ENCODE peak calls at places on chromosomes 3 and 15, in four cellular contexts. V, Q, U and Y are unnamed samples. For H3K36me3 and H3K9me3, the result is how much of the 10 kb centered on the place peaks cover.

GRCh38 chr3:44825264-44825925 is 36.3 kb upstream of the TMEM42 start:
- DNase-seq in V (no peak), U (no peak), Q (peak), Y (no peak)

GRCh38 chr3:4138150-4138783 is 164.9 kb upstream of the SETMAR start:
- DNase-seq in U (no peak), V (no peak), Q (no peak), Y (no peak)

GRCh38 chr3:186097317-186097662 is 11.6 kb downstream of the ETV5 start:
- DNase-seq in V (no peak), U (no peak), Q (no peak), Y (no peak)

GRCh38 chr3:176521531-176522175 is 675.6 kb downstream of the TBL1XR1 start:
- DNase-seq in U (no peak), Q (peak), V (no peak), Y (no peak)

GRCh38 chr3:96236499-96236898 is 577.9 kb upstream of the EPHA6 start:
- DNase-seq in V (no peak), U (no peak), Q (peak), Y (no peak)

GRCh38 chr3:157160652-157161480 is 919 bp upstream of the CCNL1 start:
- DNase-seq in V (peak), Q (peak), U (peak), Y (peak)

GRCh38 chr15:46677491-46677890 is 1039.8 kb upstream of the SEMA6D start:
- DNase-seq in U (no peak), V (no peak), Q (no peak), Y (no peak)

GRCh38 chr3:101119535-101119934 is 126.3 kb upstream of the ABI3BP start:
- DNase-seq in V (no peak), U (no peak), Q (peak), Y (no peak)

GRCh38 chr3:52458031-52458760 is 2.8 kb downstream of the NISCH start:
- DNase-seq in U (no peak), V (no peak), Q (no peak), Y (no peak)

GRCh38 chr3:39428745-39429201 is 22.3 kb downstream of the RPSA start:
- DNase-seq in V (peak), Q (no peak), U (peak), Y (no peak)

GRCh38 chr15:100193277-100193860 is 148.4 kb downstream of the ADAMTS17 start:
- DNase-seq in Q (no peak), V (no peak), U (no peak), Y (no peak)

GRCh38 chr3:45959201-45959600 is 15.9 kb downstream of the CXCR6 start:
- DNase-seq in Q (no peak), U (no peak), V (no peak), Y (no peak)

GRCh38 chr15:29046281-29046810 is 160.6 kb downstream of the APBA2 start:
- DNase-seq in U (no peak), Q (no peak), V (no peak), Y (no peak)

GRCh38 chr3:193905993-193906396 is 230.0 kb upstream of the HES1 start:
- DNase-seq in V (no peak), U (peak), Q (no peak), Y (peak)

GRCh38 chr15:66740802-66741201 is 38.8 kb downstream of the SMAD6 start:
- DNase-seq in V (peak), U (no peak), Q (no peak), Y (peak)

GRCh38 chr15:78170848-78171773 is 21.9 kb downstream of the IDH3A start:
- DNase-seq in V (no peak), Q (no peak), U (no peak), Y (no peak)

GRCh38 chr3:107345968-107346367 is 31.3 kb upstream of the CCDC54 start:
- DNase-seq in Q (no peak), U (no peak), V (no peak), Y (no peak)
- H3K4me3 ChIP-seq in Q (no peak), U (no peak), V (no peak), Y (no peak)

DNA sequence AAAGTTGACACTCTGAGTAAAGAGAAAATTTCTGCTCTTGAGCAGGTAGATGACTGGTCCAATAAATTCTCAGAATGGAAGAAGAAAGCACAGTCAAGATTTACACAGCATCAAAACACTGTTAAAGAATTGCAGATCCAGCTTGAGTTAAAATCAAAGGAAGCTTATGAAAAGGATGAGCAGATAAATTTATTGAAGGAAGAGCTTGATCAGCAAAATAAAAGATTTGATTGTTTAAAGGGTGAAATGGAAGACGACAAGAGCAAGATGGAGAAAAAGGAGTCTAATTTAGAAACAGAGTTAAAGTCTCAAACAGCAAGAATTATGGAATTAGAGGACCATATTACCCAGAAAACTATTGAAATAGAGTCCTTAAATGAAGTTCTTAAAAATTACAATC is 151.8 kb upstream of the LRRFIP2 start:
- DNase-seq in Q (no peak), V (no peak), U (no peak), Y (no peak)
- H3K36me3 ChIP-seq in Q (under half), V (under half), U (under half), Y (under half)

GRCh38 chr3:462851-463250 is 266.3 kb downstream of the CHL1 start:
- DNase-seq in U (no peak), V (peak), Q (no peak), Y (no peak)
- H3K9me3 ChIP-seq in U (under half), V (under half), Q (under half), Y (under half)

DNA sequence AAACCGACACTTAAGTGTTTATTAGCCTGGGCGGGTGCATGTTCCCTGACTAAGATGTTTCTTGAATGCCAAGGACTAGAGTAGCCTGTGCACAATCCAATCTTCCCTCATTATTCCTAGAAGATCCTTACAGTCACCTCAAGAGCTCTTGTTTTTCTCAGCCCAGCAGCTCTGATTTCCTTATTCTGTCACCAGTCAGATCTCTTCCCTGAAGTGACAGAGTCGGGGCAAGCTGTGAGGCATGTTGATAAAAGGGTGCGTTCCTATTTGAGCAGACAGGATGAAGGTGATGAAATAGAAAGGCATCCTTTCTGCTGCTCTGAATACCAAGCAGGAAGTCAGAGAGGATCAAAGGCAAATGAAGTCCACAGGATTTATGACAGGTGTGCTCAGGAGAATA is 125.6 kb upstream of the MCTP2 start:
- DNase-seq in U (no peak), Q (peak), V (no peak), Y (no peak)
- H3K4me3 ChIP-seq in U (no peak), Q (no peak), V (no peak), Y (no peak)

GRCh38 chr3:123093696-123094095 is 26.9 kb downstream of the PDIA5 start:
- DNase-seq in U (no peak), Q (no peak), V (no peak), Y (no peak)

GRCh38 chr3:123094914-123095313 is 28.1 kb downstream of the PDIA5 start:
- DNase-seq in V (no peak), U (no peak), Q (no peak), Y (no peak)

GRCh38 chr3:123096126-123096525 is 29.3 kb downstream of the PDIA5 start:
- DNase-seq in Q (no peak), U (no peak), V (no peak), Y (no peak)

GRCh38 chr3:123096701-123097100 is 29.9 kb downstream of the PDIA5 start:
- DNase-seq in Q (peak), U (peak), V (peak), Y (peak)

GRCh38 chr3:123094492-123094891 is 27.7 kb downstream of the PDIA5 start:
- DNase-seq in V (no peak), Q (no peak), U (no peak), Y (no peak)
- H3K36me3 ChIP-seq in V (under half), Q (under half), U (under half), Y (half or more)

DNA sequence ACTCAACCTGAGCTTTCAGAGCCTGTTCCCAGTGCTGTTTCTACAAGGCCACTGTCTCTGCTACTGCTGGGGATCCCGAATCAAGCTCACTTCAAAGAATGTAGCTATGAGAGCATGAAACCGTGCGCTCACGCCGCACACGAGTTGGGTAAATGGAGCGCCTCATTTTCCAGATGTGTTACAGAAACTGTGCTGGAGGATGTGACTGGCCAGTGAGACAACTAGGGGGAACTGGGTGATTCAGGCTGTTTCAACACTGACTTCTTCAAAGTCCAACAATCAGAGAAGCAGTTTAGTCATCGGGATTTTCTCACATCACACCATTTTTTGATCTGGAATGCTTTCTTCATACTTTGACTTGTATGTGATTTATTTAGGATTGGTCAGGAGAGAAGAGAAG is 3.5 kb downstream of the ZNF710 start:
- DNase-seq in V (peak), Q (peak), U (peak), Y (peak)
- H3K9me3 ChIP-seq in V (under half), Q (under half), U (under half), Y (under half)

GRCh38 chr15:82648257-82649103 is 1.3 kb upstream of the CPEB1 start:
- DNase-seq in V (peak), Q (no peak), U (no peak), Y (no peak)
- H3K4me3 ChIP-seq in V (peak), Q (peak), U (no peak), Y (peak)

GRCh38 chr15:25787855-25788521 is 75.1 kb downstream of the ATP10A start:
- DNase-seq in V (no peak), U (peak), Q (peak), Y (peak)

GRCh38 chr15:25789206-25789605 is 73.9 kb downstream of the ATP10A start:
- DNase-seq in Q (no peak), V (peak), U (no peak), Y (no peak)

GRCh38 chr15:25790003-25790660 is 73.0 kb downstream of the ATP10A start:
- DNase-seq in V (peak), U (peak), Q (peak), Y (peak)

GRCh38 chr15:25787381-25787780 is 75.7 kb downstream of the ATP10A start:
- DNase-seq in V (no peak), Q (no peak), U (no peak), Y (no peak)

GRCh38 chr15:25789616-25790002 is 73.5 kb downstream of the ATP10A start:
- DNase-seq in Q (no peak), V (no peak), U (no peak), Y (no peak)
- H3K36me3 ChIP-seq in Q (under half), V (under half), U (under half), Y (under half)